ENCODE peak calls at places on chromosomes 2 and 18, in five cellular contexts. M is Caco-2, G is colonic mucosa, B is retinal pigment epithelial cell, Y is fibroblast of villous mesenchyme. E is an unnamed sample.

GRCh38 chr2:127182626-127183458 is 37.3 kb downstream of the CYP27C1 start:
- DNase-seq in M (no peak), G (no peak), B (no peak), Y (no peak), E (no peak)

GRCh38 chr18:36580266-36580665 is 248.5 kb downstream of the TPGS2 start:
- DNase-seq in M (no peak), G (no peak), B (no peak), Y (peak; percentile 62), E (peak; percentile 66)

GRCh38 chr2:211114826-211115450 is 558.5 kb downstream of the CPS1 start:
- DNase-seq in M (no peak), G (no peak), B (no peak), Y (no peak), E (peak; percentile 23)

GRCh38 chr2:181419124-181419855 is 37.9 kb upstream of the ITGA4 start:
- DNase-seq in M (no peak), G (no peak), B (no peak), Y (no peak), E (no peak)

GRCh38 chr2:14023558-14023957 is 609.0 kb upstream of the LRATD1 start:
- DNase-seq in M (no peak), G (no peak), B (no peak), Y (no peak), E (no peak)

GRCh38 chr18:10530852-10531251 is 5.0 kb downstream of the NAPG start:
- DNase-seq in M (no peak), G (no peak), B (no peak), Y (no peak), E (peak; percentile 63)

GRCh38 chr2:18777250-18777812 is 188.0 kb upstream of the NT5C1B start:
- DNase-seq in M (no peak), G (no peak), B (no peak), Y (peak; percentile 50), E (no peak)

GRCh38 chr2:37348155-37348554 is 3.7 kb downstream of the QPCT start:
- DNase-seq in M (no peak), G (no peak), B (no peak), Y (no peak), E (no peak)

GRCh38 chr18:25557006-25557405 is 205.0 kb upstream of the ZNF521 start:
- DNase-seq in M (no peak), G (no peak), B (no peak), Y (no peak), E (no peak)

GRCh38 chr2:79223539-79223938 is 64.0 kb upstream of the REG3A start:
- DNase-seq in M (no peak), G (no peak), B (no peak), Y (no peak), E (no peak)

GRCh38 chr2:146246734-146247523 is 1597.9 kb upstream of the ACVR2A start:
- DNase-seq in M (no peak), G (no peak), B (no peak), Y (no peak), E (peak; percentile 43)

GRCh38 chr2:158205215-158205614 is 103.5 kb downstream of the UPP2 start:
- DNase-seq in M (no peak), G (peak; percentile 40), B (no peak), Y (no peak), E (no peak)

GRCh38 chr2:47070920-47071824 is 83.9 kb downstream of the STPG4 start:
- DNase-seq in M (no peak), G (peak; percentile 68), B (no peak), Y (peak; percentile 96), E (peak; percentile 93)

GRCh38 chr18:23212161-23212560 is 76.9 kb downstream of the CABLES1 start:
- DNase-seq in M (no peak), G (no peak), B (no peak), Y (no peak), E (no peak)

GRCh38 chr2:7592618-7593140 is 675.5 kb downstream of the RNF144A start:
- DNase-seq in M (no peak), G (no peak), B (no peak), Y (no peak), E (no peak)

GRCh38 chr2:146818122-146818521 is 1026.7 kb upstream of the ACVR2A start:
- DNase-seq in M (no peak), G (no peak), B (no peak), Y (peak; percentile 5), E (peak; percentile 59)

GRCh38 chr2:143205106-143205764 is 76.0 kb downstream of the ARHGAP15 start:
- DNase-seq in M (no peak), G (no peak), B (no peak), Y (peak; percentile 13), E (peak; percentile 39)

GRCh38 chr2:170313636-170314348 is 135.8 kb downstream of the MYO3B start:
- DNase-seq in M (no peak), G (no peak), B (no peak), Y (no peak), E (no peak)

GRCh38 chr18:24089626-24090337 is 49.1 kb upstream of the CABYR start:
- DNase-seq in M (no peak), G (no peak), B (no peak), Y (no peak), E (no peak)

GRCh38 chr2:98460573-98461560 is 16.2 kb downstream of the INPP4A start:
- DNase-seq in M (no peak), G (no peak), B (no peak), Y (no peak), E (no peak)

GRCh38 chr2:32427672-32428622 is 71.1 kb downstream of the BIRC6 start:
- DNase-seq in M (no peak), G (no peak), B (no peak), Y (peak; percentile 45), E (peak; percentile 4)

GRCh38 chr2:241224851-241225438 is 36.5 kb downstream of the ANO7 start:
- DNase-seq in M (no peak), G (no peak), B (no peak), Y (peak; percentile 44), E (no peak)

GRCh38 chr18:22606563-22607283 is 189.0 kb upstream of the CTAGE1 start:
- DNase-seq in M (no peak), G (no peak), B (no peak), Y (peak; percentile 43), E (peak; percentile 86)

GRCh38 chr18:74256190-74256589 is 35.6 kb downstream of the CYB5A start:
- DNase-seq in M (no peak), G (no peak), B (no peak), Y (no peak), E (no peak)

GRCh38 chr18:34223893-34224422 is 755 bp downstream of the NOL4 start:
- DNase-seq in M (no peak), G (no peak), B (no peak), Y (no peak), E (peak; percentile 1)

GRCh38 chr18:61679836-61680235 is 213.0 kb downstream of the RNF152 start:
- DNase-seq in M (no peak), G (no peak), B (no peak), Y (no peak), E (peak; percentile 6)

GRCh38 chr2:55085113-55085713 is 35.0 kb upstream of the RTN4 start:
- DNase-seq in M (no peak), G (no peak), B (no peak), Y (no peak), E (no peak)

GRCh38 chr2:147096671-147097070 is 748.2 kb upstream of the ACVR2A start:
- DNase-seq in M (no peak), G (no peak), B (no peak), Y (no peak), E (peak; percentile 14)

GRCh38 chr2:196464311-196464710 is 175.2 kb upstream of the CCDC150 start:
- DNase-seq in M (no peak), G (no peak), B (no peak), Y (peak; percentile 5), E (no peak)

GRCh38 chr2:126029316-126029715 is 626.6 kb upstream of the GYPC start:
- DNase-seq in M (peak; percentile 32), G (no peak), B (no peak), Y (no peak), E (no peak)

GRCh38 chr2:47559079-47559684 is 156.2 kb downstream of the MSH2 start:
- DNase-seq in M (peak; percentile 8), G (no peak), B (peak; percentile 28), Y (no peak), E (peak; percentile 26)

GRCh38 chr2:121530210-121530562 is 494 bp upstream of the RNU4ATAC start:
- DNase-seq in M (peak; percentile 85), G (no peak), B (peak; percentile 23), Y (peak; percentile 83), E (peak; percentile 81)

GRCh38 chr2:152038451-152038958 is 60.3 kb downstream of the CACNB4 start:
- DNase-seq in M (no peak), G (no peak), B (no peak), Y (no peak), E (no peak)

GRCh38 chr2:102111823-102112222 is 30.7 kb upstream of the IL1R1 start:
- DNase-seq in M (no peak), G (no peak), B (no peak), Y (no peak), E (no peak)

GRCh38 chr2:102110596-102111334 is 31.8 kb upstream of the IL1R1 start:
- DNase-seq in M (no peak), G (no peak), B (no peak), Y (no peak), E (no peak)

GRCh38 chr2:102110168-102110567 is 32.4 kb upstream of the IL1R1 start:
- DNase-seq in M (no peak), G (no peak), B (no peak), Y (no peak), E (no peak)

GRCh38 chr2:102107741-102108070 is 34.8 kb upstream of the IL1R1 start:
- DNase-seq in M (peak; percentile 64), G (peak; percentile 39), B (no peak), Y (peak; percentile 26), E (peak; percentile 78)

GRCh38 chr2:102109016-102109415 is 33.5 kb upstream of the IL1R1 start:
- DNase-seq in M (no peak), G (no peak), B (no peak), Y (no peak), E (peak; percentile 62)
- H3K4me3 ChIP-seq in M (no peak overlapping the region), G (no peak overlapping the region), B (no peak overlapping the region), Y (no peak overlapping the region), E (no peak overlapping the region)

DNA sequence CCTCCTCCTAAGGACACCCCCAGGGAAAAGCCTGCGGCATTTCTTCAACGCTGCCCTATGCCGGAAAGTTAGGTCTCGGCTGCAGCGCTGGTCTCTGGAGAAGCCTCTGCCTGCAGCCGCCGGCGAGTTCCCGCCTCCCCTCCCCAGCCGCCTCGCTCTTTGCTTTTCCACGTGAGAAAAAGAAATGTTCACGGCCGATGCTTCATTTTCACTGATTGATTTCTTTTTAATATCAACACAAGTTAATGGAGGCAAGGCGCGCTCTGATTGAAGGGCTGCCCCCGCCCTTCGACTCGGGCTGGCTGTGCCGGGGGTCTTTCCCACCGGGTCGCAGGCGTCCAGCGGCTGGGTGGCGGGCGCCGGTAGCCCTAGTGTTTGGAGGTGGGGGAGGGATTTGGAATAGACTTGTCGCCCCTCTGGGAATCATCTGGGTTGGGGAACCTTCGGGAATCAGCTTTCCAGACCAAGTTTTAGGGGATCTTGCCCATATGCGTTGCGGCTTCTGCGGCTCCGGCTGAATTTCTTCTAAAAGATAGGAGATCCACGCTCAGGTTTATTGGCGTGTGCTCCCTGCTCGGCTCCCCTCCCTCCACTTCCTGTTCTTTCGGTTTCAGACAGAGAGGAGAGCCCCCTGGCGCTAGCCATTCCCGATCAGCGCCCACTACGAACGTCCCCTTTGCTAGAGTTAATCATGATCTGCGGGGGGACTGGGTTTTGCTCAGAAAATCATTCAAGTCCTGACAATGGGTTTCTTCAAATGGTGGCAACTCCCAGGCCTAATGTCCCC is 4.1 kb downstream of the NRP2 start:
- DNase-seq in M (no peak), G (no peak), B (no peak), Y (peak; percentile 62), E (peak; percentile 42)
- H3K4me3 ChIP-seq in M (peak overlapping the region; percentile 64), G (peak overlapping the region; percentile 51), B (peak overlapping the region; percentile 67), Y (peak overlapping the region; percentile 71), E (peak overlapping the region; percentile 77)

GRCh38 chr2:163133602-163134001 is 295.0 kb upstream of the KCNH7 start:
- DNase-seq in M (no peak), G (no peak), B (no peak), Y (no peak), E (no peak)
- H3K4me3 ChIP-seq in M (no peak overlapping the region), G (no peak overlapping the region), B (no peak overlapping the region), Y (no peak overlapping the region), E (no peak overlapping the region)

GRCh38 chr18:8607776-8608682 is 1.2 kb upstream of the RAB12 start:
- DNase-seq in M (no peak), G (no peak), B (no peak), Y (peak; percentile 41), E (peak; percentile 80)
- H3K4me3 ChIP-seq in M (no peak overlapping the region), G (peak overlapping the region; percentile 39), B (peak overlapping the region; percentile 66), Y (peak overlapping the region; percentile 53), E (peak overlapping the region; percentile 84)

E was measured in choroid plexus epithelial cell.